ENCODE peak calls at places on chromosomes 13 and 19, in four cellular contexts. O, D, T and N are unnamed samples.
A peak's percentile ranks its signal among the peaks of the same experiment; 100 is the strongest.

GRCh38 chr19:11496391-11497163 is 9.1 kb downstream of the ZNF653 start:
- DNase-seq in O (peak; percentile 86), D (peak; percentile 57), T (peak; percentile 88), N (peak; percentile 93)

GRCh38 chr19:3818479-3818878 is 32.3 kb upstream of the MATK start:
- DNase-seq in O (peak; percentile 31), D (no peak), T (no peak), N (no peak)

GRCh38 chr13:46592410-46592809 is 39.4 kb downstream of the LRCH1 start:
- DNase-seq in O (no peak), D (no peak), T (no peak), N (no peak)

GRCh38 chr19:51071006-51071405 is 6.1 kb upstream of the KLK13 start:
- DNase-seq in O (no peak), D (no peak), T (no peak), N (no peak)

GRCh38 chr19:48341006-48341405 is 15.7 kb downstream of the EMP3 start:
- DNase-seq in O (peak; percentile 61), D (no peak), T (no peak), N (no peak)

GRCh38 chr19:46716672-46717033 is 261 bp downstream of the PRKD2 start:
- DNase-seq in O (no peak), D (no peak), T (no peak), N (peak; percentile 35)

GRCh38 chr19:38148337-38148736 is 75.7 kb downstream of the DPF1 start:
- DNase-seq in O (no peak), D (no peak), T (no peak), N (no peak)

GRCh38 chr19:29672319-29672932 is 7.2 kb downstream of the PLEKHF1 start:
- DNase-seq in O (no peak), D (no peak), T (no peak), N (no peak)

GRCh38 chr13:81686877-81687276 is 1346.0 kb upstream of the SPRY2 start:
- DNase-seq in O (no peak), D (no peak), T (no peak), N (no peak)

GRCh38 chr19:58573658-58574164 is 576 bp upstream of the MZF1 start:
- DNase-seq in O (no peak), D (no peak), T (no peak), N (no peak)

GRCh38 chr13:20274466-20274865 is 42.3 kb upstream of the GJB6 start:
- DNase-seq in O (no peak), D (no peak), T (no peak), N (no peak)

GRCh38 chr13:84902243-84902642 is 897.0 kb downstream of the SLITRK6 start:
- DNase-seq in O (no peak), D (no peak), T (no peak), N (no peak)

GRCh38 chr19:13748169-13748884 is 16.0 kb upstream of the MRI1 start:
- DNase-seq in O (peak; percentile 74), D (no peak), T (no peak), N (peak; percentile 40)

GRCh38 chr13:43284162-43284561 is 260.8 kb downstream of the DNAJC15 start:
- DNase-seq in O (peak; percentile 92), D (no peak), T (no peak), N (no peak)

GRCh38 chr19:10138879-10139795 is 19.4 kb upstream of the EIF3G start:
- DNase-seq in O (no peak), D (no peak), T (no peak), N (no peak)

GRCh38 chr13:28408235-28408848 is 86.6 kb downstream of the FLT1 start:
- DNase-seq in O (no peak), D (no peak), T (no peak), N (peak; percentile 68)

GRCh38 chr13:90534617-90535340 is 812.7 kb upstream of the MIR17HG start:
- DNase-seq in O (no peak), D (no peak), T (no peak), N (no peak)

GRCh38 chr13:63010072-63010658 is 1594.5 kb upstream of the PCDH20 start:
- DNase-seq in O (no peak), D (no peak), T (no peak), N (peak; percentile 27)

GRCh38 chr19:13537454-13537853 is 31.2 kb upstream of the CACNA1A start:
- DNase-seq in O (no peak), D (no peak), T (peak; percentile 64), N (peak; percentile 60)

GRCh38 chr13:76903544-76904162 is 17.4 kb upstream of the KCTD12 start:
- DNase-seq in O (peak; percentile 80), D (peak; percentile 41), T (peak; percentile 70), N (peak; percentile 81)

GRCh38 chr13:110589991-110590390 is 25.4 kb upstream of the NAXD start:
- DNase-seq in O (no peak), D (no peak), T (no peak), N (no peak)

GRCh38 chr13:94658926-94659649 is 53.3 kb downstream of the SOX21 start:
- DNase-seq in O (no peak), D (no peak), T (no peak), N (peak; percentile 42)

GRCh38 chr19:13165091-13165997 is 15.1 kb downstream of the IER2 start:
- DNase-seq in O (no peak), D (no peak), T (no peak), N (peak; percentile 84)

GRCh38 chr13:103097366-103097928 is 31.2 kb upstream of the SLC10A2 start:
- DNase-seq in O (no peak), D (no peak), T (no peak), N (no peak)

GRCh38 chr19:12825259-12826131 is 8.9 kb downstream of the RTBDN start:
- DNase-seq in O (no peak), D (no peak), T (peak; percentile 93), N (peak; percentile 91)

GRCh38 chr13:109699628-109700071 is 86.7 kb downstream of the IRS2 start:
- DNase-seq in O (no peak), D (no peak), T (peak; percentile 58), N (peak; percentile 56)

GRCh38 chr19:2474232-2475017 is 1.5 kb upstream of the GADD45B start:
- DNase-seq in O (peak; percentile 87), D (no peak), T (peak; percentile 89), N (peak; percentile 95)
- H4K5ac ChIP-seq in O (no peak overlapping the region), D (no peak overlapping the region), T (no peak overlapping the region), N (no peak overlapping the region)

GRCh38 chr19:18989316-18989715 is 44.0 kb downstream of the SUGP2 start:
- DNase-seq in O (no peak), D (no peak), T (no peak), N (no peak)

GRCh38 chr19:18991468-18991867 is 41.8 kb downstream of the SUGP2 start:
- DNase-seq in O (no peak), D (no peak), T (no peak), N (no peak)

GRCh38 chr19:18991050-18991449 is 42.3 kb downstream of the SUGP2 start:
- DNase-seq in O (no peak), D (no peak), T (no peak), N (no peak)

GRCh38 chr19:18992696-18993095 is 40.6 kb downstream of the SUGP2 start:
- DNase-seq in O (no peak), D (no peak), T (no peak), N (no peak)

GRCh38 chr19:18990128-18990708 is 43.1 kb downstream of the SUGP2 start:
- DNase-seq in O (no peak), D (no peak), T (no peak), N (no peak)
- H2BK5ac ChIP-seq in O (no peak overlapping the region), D (no peak overlapping the region), T (no peak overlapping the region), N (no peak overlapping the region)

DNA sequence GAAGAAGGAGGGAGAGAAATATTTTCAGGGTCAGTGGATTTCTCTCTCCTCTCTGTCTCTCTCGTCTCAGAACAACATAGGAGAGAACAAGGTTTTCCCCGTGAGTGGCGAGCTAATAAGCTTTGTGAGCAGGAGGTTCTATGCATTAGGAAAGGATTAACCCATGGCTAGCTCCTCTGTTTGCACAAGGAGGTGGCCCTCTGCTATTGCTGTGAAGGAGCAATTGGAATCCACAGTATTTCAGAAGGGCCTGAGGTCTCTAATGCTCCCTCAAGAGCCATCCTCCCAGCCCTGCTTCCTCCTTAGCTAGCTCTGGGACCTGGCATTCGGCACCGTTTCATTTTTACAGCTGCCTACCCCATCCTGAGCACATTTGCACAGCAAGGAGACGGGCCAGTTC is 288.9 kb upstream of the MAB21L1 start:
- DNase-seq in O (no peak), D (no peak), T (no peak), N (peak; percentile 56)
- H3K23ac ChIP-seq in O (no peak overlapping the region), D (no peak overlapping the region), T (no peak overlapping the region), N (no peak overlapping the region)

GRCh38 chr13:45416521-45417125 is 1.6 kb downstream of the SLC25A30 start:
- DNase-seq in O (no peak), D (no peak), T (no peak), N (no peak)

GRCh38 chr13:45415112-45415511 is 3.1 kb downstream of the SLC25A30 start:
- DNase-seq in O (no peak), D (no peak), T (no peak), N (no peak)

GRCh38 chr13:45422731-45423130 is 4.6 kb upstream of the SLC25A30 start:
- DNase-seq in O (no peak), D (no peak), T (no peak), N (no peak)

GRCh38 chr13:45417790-45418534 is at the start of gene SLC25A30:
- DNase-seq in O (peak; percentile 80), D (peak; percentile 76), T (peak; percentile 96), N (peak; percentile 96)

DNA sequence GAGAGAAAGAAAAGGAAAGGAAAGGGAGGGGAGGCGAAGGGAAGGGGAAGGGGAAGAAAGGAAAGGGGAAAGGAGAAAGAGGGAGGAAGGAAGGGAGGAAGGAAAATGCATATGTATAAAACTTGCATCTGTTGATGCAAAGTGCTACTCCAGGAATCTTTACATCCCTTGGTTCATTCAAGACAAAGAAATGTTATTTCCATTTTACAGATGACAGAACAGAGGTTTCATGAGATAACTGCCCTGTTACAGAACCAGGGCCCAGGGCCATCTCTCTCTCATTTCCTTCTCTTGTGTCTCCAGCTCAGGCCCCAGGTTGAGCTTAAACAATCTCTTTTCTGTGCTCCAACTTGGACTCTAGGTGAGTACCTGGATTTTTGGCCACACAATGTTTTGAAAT is 1.8 kb upstream of the SLC25A30 start:
- DNase-seq in O (no peak), D (no peak), T (no peak), N (no peak)
- H4K5ac ChIP-seq in O (no peak overlapping the region), D (no peak overlapping the region), T (no peak overlapping the region), N (no peak overlapping the region)

DNA sequence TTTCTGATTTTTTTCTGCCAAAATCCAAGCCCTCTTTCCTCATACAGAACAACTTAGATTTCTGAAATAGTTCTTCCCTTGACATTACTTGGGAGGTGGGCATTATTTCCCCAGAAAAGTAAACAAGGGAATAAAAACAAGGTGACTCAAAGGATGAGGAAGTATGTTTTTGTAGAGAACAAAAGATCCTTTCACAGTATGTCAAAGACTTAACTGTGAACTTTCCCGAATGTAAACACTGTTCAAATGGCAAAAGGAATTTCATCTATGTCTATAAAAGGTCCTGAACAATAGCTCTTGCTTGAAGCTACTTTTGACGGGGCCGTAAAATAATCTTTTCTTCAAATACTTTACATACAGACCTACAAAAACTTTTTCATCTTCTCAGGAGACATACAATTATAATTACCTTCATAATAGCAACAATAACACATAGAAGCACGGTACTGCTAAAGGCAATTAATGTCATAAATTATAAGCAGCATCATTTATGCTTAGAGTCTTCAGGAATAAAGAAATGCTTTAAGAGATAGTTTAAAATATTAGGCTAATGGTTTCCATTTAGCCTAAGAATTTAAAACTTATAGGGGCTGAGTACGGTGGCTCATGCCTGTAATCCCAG is 191.1 kb downstream of the RGCC start:
- DNase-seq in O (peak; percentile 72), D (no peak), T (no peak), N (peak; percentile 30)
- H2BK5ac ChIP-seq in O (peak overlapping the region; percentile 84), D (no peak overlapping the region), T (no peak overlapping the region), N (no peak overlapping the region)